ENCODE peak calls at places on chromosome 19, in four cellular contexts. One of them, this sample, is unnamed. For H3K9me3 and H3K36me3, the result is how much of the 10 kb centered on the place peaks cover.

GRCh38 chr19:6739390-6739883 is at the start of gene TRIP10:
- DNase-seq in lung: peak
- DNase-seq in CD4-positive, alpha-beta memory T cell: peak
- DNase-seq in H1: no peak
- DNase-seq in this sample: peak

GRCh38 chr19:8922591-8922990 is 87.6 kb downstream of the MUC16 start:
- DNase-seq in lung: no peak
- DNase-seq in CD4-positive, alpha-beta memory T cell: no peak
- DNase-seq in H1: no peak
- DNase-seq in this sample: no peak

GRCh38 chr19:46718934-46719551 is 2.1 kb upstream of the PRKD2 start:
- DNase-seq in H1: no peak
- DNase-seq in lung: no peak
- DNase-seq in CD4-positive, alpha-beta memory T cell: no peak
- DNase-seq in this sample: no peak

GRCh38 chr19:15587663-15588062 is 27.4 kb upstream of the CYP4F8 start:
- DNase-seq in CD4-positive, alpha-beta memory T cell: no peak
- DNase-seq in lung: peak
- DNase-seq in H1: no peak
- DNase-seq in this sample: no peak

GRCh38 chr19:6273701-6274601 is 5.8 kb downstream of the MLLT1 start:
- DNase-seq in CD4-positive, alpha-beta memory T cell: no peak
- DNase-seq in lung: peak
- DNase-seq in H1: no peak
- DNase-seq in this sample: no peak

GRCh38 chr19:5012688-5013457 is 44.0 kb downstream of the KDM4B start:
- DNase-seq in lung: no peak
- DNase-seq in H1: no peak
- DNase-seq in CD4-positive, alpha-beta memory T cell: no peak
- DNase-seq in this sample: no peak

GRCh38 chr19:49809155-49809986 is 3.7 kb downstream of the FUZ start:
- DNase-seq in lung: peak
- DNase-seq in CD4-positive, alpha-beta memory T cell: no peak
- DNase-seq in H1: no peak
- DNase-seq in this sample: no peak

GRCh38 chr19:11242864-11243797 is 3.7 kb downstream of the ANGPTL8 start:
- DNase-seq in CD4-positive, alpha-beta memory T cell: peak
- DNase-seq in lung: peak
- DNase-seq in H1: peak
- DNase-seq in this sample: peak

GRCh38 chr19:46426506-46427162 is 2.1 kb downstream of the PNMA8C start:
- DNase-seq in CD4-positive, alpha-beta memory T cell: no peak
- DNase-seq in lung: peak
- DNase-seq in H1: no peak
- DNase-seq in this sample: no peak

GRCh38 chr19:57395710-57396109 is 6.1 kb downstream of the ZNF548 start:
- DNase-seq in lung: no peak
- DNase-seq in CD4-positive, alpha-beta memory T cell: no peak
- DNase-seq in H1: no peak
- DNase-seq in this sample: no peak

GRCh38 chr19:36918090-36918489 is 2.0 kb downstream of the ZNF568 start:
- DNase-seq in CD4-positive, alpha-beta memory T cell: no peak
- DNase-seq in H1: no peak
- DNase-seq in lung: no peak
- DNase-seq in this sample: no peak

GRCh38 chr19:5895409-5895808 is 8.2 kb downstream of the NDUFA11 start:
- DNase-seq in CD4-positive, alpha-beta memory T cell: no peak
- DNase-seq in H1: no peak
- DNase-seq in lung: no peak
- DNase-seq in this sample: no peak

GRCh38 chr19:19460761-19461265 is 54.5 kb downstream of the TSSK6 start:
- DNase-seq in lung: peak
- DNase-seq in H1: no peak
- DNase-seq in CD4-positive, alpha-beta memory T cell: peak
- DNase-seq in this sample: no peak

GRCh38 chr19:10718205-10719196 is 622 bp downstream of the DNM2 start:
- DNase-seq in CD4-positive, alpha-beta memory T cell: no peak
- DNase-seq in lung: peak
- DNase-seq in H1: no peak
- DNase-seq in this sample: no peak

GRCh38 chr19:37227996-37228395 is 10.0 kb downstream of the ZNF383 start:
- DNase-seq in H1: no peak
- DNase-seq in lung: no peak
- DNase-seq in CD4-positive, alpha-beta memory T cell: peak
- DNase-seq in this sample: no peak

GRCh38 chr19:49333426-49334288 is 1.5 kb upstream of the CD37 start:
- DNase-seq in H1: no peak
- DNase-seq in lung: no peak
- DNase-seq in CD4-positive, alpha-beta memory T cell: peak
- DNase-seq in this sample: no peak

GRCh38 chr19:58034476-58034790 is 608 bp downstream of the ZSCAN1 start:
- DNase-seq in H1: no peak
- DNase-seq in lung: no peak
- DNase-seq in CD4-positive, alpha-beta memory T cell: no peak
- DNase-seq in this sample: no peak

GRCh38 chr19:57363734-57364181 is 407 bp downstream of the TRAPPC2B start:
- DNase-seq in CD4-positive, alpha-beta memory T cell: no peak
- DNase-seq in H1: no peak
- DNase-seq in lung: no peak
- DNase-seq in this sample: no peak

GRCh38 chr19:58317481-58318072 is 9.2 kb upstream of the ZSCAN22 start:
- DNase-seq in H1: no peak
- DNase-seq in lung: no peak
- DNase-seq in CD4-positive, alpha-beta memory T cell: peak
- DNase-seq in this sample: no peak

GRCh38 chr19:46586294-46586693 is 14.8 kb upstream of the CALM3 start:
- DNase-seq in lung: no peak
- DNase-seq in H1: no peak
- DNase-seq in CD4-positive, alpha-beta memory T cell: no peak
- DNase-seq in this sample: no peak

GRCh38 chr19:54337858-54338230 is 1.1 kb downstream of the LILRA4 start:
- DNase-seq in lung: no peak
- DNase-seq in CD4-positive, alpha-beta memory T cell: no peak
- DNase-seq in H1: no peak
- DNase-seq in this sample: no peak

GRCh38 chr19:29872224-29872731 is 60.5 kb downstream of the CCNE1 start:
- DNase-seq in CD4-positive, alpha-beta memory T cell: peak
- DNase-seq in H1: no peak
- DNase-seq in lung: no peak
- DNase-seq in this sample: no peak

GRCh38 chr19:12987781-12988180 is 7.5 kb upstream of the NFIX start:
- DNase-seq in lung: no peak
- DNase-seq in CD4-positive, alpha-beta memory T cell: no peak
- DNase-seq in H1: no peak
- DNase-seq in this sample: no peak

GRCh38 chr19:58417071-58417470 is 8.6 kb downstream of the ZNF584 start:
- DNase-seq in H1: no peak
- DNase-seq in lung: no peak
- DNase-seq in CD4-positive, alpha-beta memory T cell: no peak
- DNase-seq in this sample: no peak

GRCh38 chr19:10408511-10409291 is 5.4 kb upstream of the CDC37 start:
- DNase-seq in CD4-positive, alpha-beta memory T cell: peak
- DNase-seq in lung: no peak
- DNase-seq in H1: no peak
- DNase-seq in this sample: no peak

GRCh38 chr19:14375582-14376291 is 5.5 kb upstream of the ADGRE5 start:
- DNase-seq in CD4-positive, alpha-beta memory T cell: no peak
- DNase-seq in lung: no peak
- DNase-seq in H1: no peak
- DNase-seq in this sample: no peak

GRCh38 chr19:916645-917322 is 349 bp upstream of the KISS1R start:
- DNase-seq in H1: no peak
- DNase-seq in lung: no peak
- DNase-seq in CD4-positive, alpha-beta memory T cell: no peak
- DNase-seq in this sample: no peak

GRCh38 chr19:48396010-48396870 is 2.8 kb downstream of the GRIN2D start:
- DNase-seq in lung: no peak
- DNase-seq in CD4-positive, alpha-beta memory T cell: no peak
- DNase-seq in H1: no peak
- DNase-seq in this sample: no peak

GRCh38 chr19:14337510-14337909 is 43.7 kb upstream of the ADGRE5 start:
- DNase-seq in CD4-positive, alpha-beta memory T cell: peak
- DNase-seq in H1: no peak
- DNase-seq in lung: no peak
- DNase-seq in this sample: no peak

GRCh38 chr19:12930002-12930645 is 3.4 kb downstream of the FARSA start:
- DNase-seq in H1: no peak
- DNase-seq in lung: no peak
- DNase-seq in CD4-positive, alpha-beta memory T cell: no peak
- DNase-seq in this sample: no peak

GRCh38 chr19:21109116-21109515 is 27.1 kb downstream of the ZNF714 start:
- DNase-seq in H1: no peak
- DNase-seq in lung: no peak
- DNase-seq in CD4-positive, alpha-beta memory T cell: no peak
- DNase-seq in this sample: no peak

GRCh38 chr19:3721131-3721899 is 13.1 kb downstream of the TJP3 start:
- DNase-seq in CD4-positive, alpha-beta memory T cell: peak
- DNase-seq in lung: peak
- DNase-seq in H1: peak
- DNase-seq in this sample: no peak

GRCh38 chr19:55092423-55093318 is 17.0 kb downstream of the EPS8L1 start:
- DNase-seq in lung: no peak
- DNase-seq in CD4-positive, alpha-beta memory T cell: no peak
- DNase-seq in H1: no peak
- DNase-seq in this sample: no peak

GRCh38 chr19:47518139-47518538 is 3.3 kb upstream of the NAPA start:
- DNase-seq in H1: no peak
- DNase-seq in CD4-positive, alpha-beta memory T cell: no peak
- DNase-seq in lung: no peak
- DNase-seq in this sample: no peak

GRCh38 chr19:9406798-9407352 is 28.5 kb downstream of the ZNF266 start:
- DNase-seq in H1: peak
- DNase-seq in lung: peak
- DNase-seq in CD4-positive, alpha-beta memory T cell: no peak
- DNase-seq in this sample: no peak

GRCh38 chr19:46381346-46381745 is 32.0 kb downstream of the CCDC8 start:
- DNase-seq in lung: no peak
- DNase-seq in CD4-positive, alpha-beta memory T cell: no peak
- DNase-seq in H1: no peak
- DNase-seq in this sample: no peak

GRCh38 chr19:47363758-47364529 is 14.8 kb downstream of the DHX34 start:
- DNase-seq in H1: no peak
- DNase-seq in CD4-positive, alpha-beta memory T cell: no peak
- DNase-seq in lung: no peak
- DNase-seq in this sample: no peak

GRCh38 chr19:18401580-18402112 is 4.2 kb upstream of the LRRC25 start:
- DNase-seq in H1: no peak
- DNase-seq in CD4-positive, alpha-beta memory T cell: no peak
- DNase-seq in lung: no peak
- DNase-seq in this sample: no peak

GRCh38 chr19:12478234-12478941 is 6.2 kb downstream of the ZNF709 start:
- DNase-seq in CD4-positive, alpha-beta memory T cell: no peak
- DNase-seq in H1: no peak
- DNase-seq in lung: no peak
- DNase-seq in this sample: no peak

GRCh38 chr19:51903192-51903591 is 1.6 kb downstream of the ZNF649 start:
- DNase-seq in H1: no peak
- DNase-seq in CD4-positive, alpha-beta memory T cell: no peak
- DNase-seq in lung: no peak
- DNase-seq in this sample: no peak
- H3K9me3 ChIP-seq in H1: under half
- H3K9me3 ChIP-seq in CD4-positive, alpha-beta memory T cell: under half
- H3K9me3 ChIP-seq in lung: under half
- H3K9me3 ChIP-seq in this sample: under half

GRCh38 chr19:40599331-40600085 is 1.7 kb upstream of the LTBP4 start:
- DNase-seq in CD4-positive, alpha-beta memory T cell: no peak
- DNase-seq in lung: no peak
- DNase-seq in H1: no peak
- DNase-seq in this sample: no peak

GRCh38 chr19:40598918-40599307 is 2.3 kb upstream of the LTBP4 start:
- DNase-seq in CD4-positive, alpha-beta memory T cell: no peak
- DNase-seq in lung: no peak
- DNase-seq in H1: no peak
- DNase-seq in this sample: no peak

GRCh38 chr19:40598121-40598917 is 2.9 kb upstream of the LTBP4 start:
- DNase-seq in CD4-positive, alpha-beta memory T cell: peak
- DNase-seq in H1: no peak
- DNase-seq in lung: peak
- DNase-seq in this sample: no peak

GRCh38 chr19:40596608-40597328 is 4.4 kb upstream of the LTBP4 start:
- DNase-seq in H1: no peak
- DNase-seq in lung: peak
- DNase-seq in CD4-positive, alpha-beta memory T cell: no peak
- DNase-seq in this sample: no peak

GRCh38 chr19:40597329-40597838 is 3.8 kb upstream of the LTBP4 start:
- DNase-seq in CD4-positive, alpha-beta memory T cell: no peak
- DNase-seq in H1: no peak
- DNase-seq in lung: no peak
- DNase-seq in this sample: no peak
- H3K4me3 ChIP-seq in CD4-positive, alpha-beta memory T cell: no peak
- H3K4me3 ChIP-seq in H1: peak
- H3K4me3 ChIP-seq in lung: no peak
- H3K4me3 ChIP-seq in this sample: no peak

GRCh38 chr19:35029737-35030256 is 473 bp upstream of the SCN1B start:
- DNase-seq in CD4-positive, alpha-beta memory T cell: no peak
- DNase-seq in lung: no peak
- DNase-seq in H1: no peak
- DNase-seq in this sample: no peak

GRCh38 chr19:35025969-35026368 is 4.3 kb upstream of the SCN1B start:
- DNase-seq in H1: no peak
- DNase-seq in CD4-positive, alpha-beta memory T cell: no peak
- DNase-seq in lung: no peak
- DNase-seq in this sample: no peak

GRCh38 chr19:35026418-35026817 is 3.9 kb upstream of the SCN1B start:
- DNase-seq in CD4-positive, alpha-beta memory T cell: no peak
- DNase-seq in H1: no peak
- DNase-seq in lung: no peak
- DNase-seq in this sample: no peak

GRCh38 chr19:35027009-35027408 is 3.3 kb upstream of the SCN1B start:
- DNase-seq in H1: no peak
- DNase-seq in CD4-positive, alpha-beta memory T cell: no peak
- DNase-seq in lung: no peak
- DNase-seq in this sample: no peak

GRCh38 chr19:35027851-35028599 is 2.2 kb upstream of the SCN1B start:
- DNase-seq in lung: no peak
- DNase-seq in CD4-positive, alpha-beta memory T cell: no peak
- DNase-seq in H1: no peak
- DNase-seq in this sample: no peak
- H3K36me3 ChIP-seq in lung: under half
- H3K36me3 ChIP-seq in CD4-positive, alpha-beta memory T cell: under half
- H3K36me3 ChIP-seq in H1: under half
- H3K36me3 ChIP-seq in this sample: under half

GRCh38 chr19:52946322-52947310 is 16.1 kb downstream of the ZNF816 start:
- DNase-seq in CD4-positive, alpha-beta memory T cell: no peak
- DNase-seq in lung: peak
- DNase-seq in H1: peak
- DNase-seq in this sample: no peak
- H3K9me3 ChIP-seq in CD4-positive, alpha-beta memory T cell: under half
- H3K9me3 ChIP-seq in lung: under half
- H3K9me3 ChIP-seq in H1: under half
- H3K9me3 ChIP-seq in this sample: half or more

This sample was measured in esophagus squamous epithelium.